ENCODE peak calls at places on chromosomes 1 and 21, in four cellular contexts. Z, F, A and G are unnamed samples.
A peak's percentile ranks its signal among the peaks of the same experiment; 100 is the strongest.

GRCh38 chr1:231653611-231654010 is 27.0 kb downstream of the DISC1 start:
- DNase-seq in Z (no peak), F (no peak), A (no peak), G (no peak)

GRCh38 chr1:228345201-228345930 is 61.3 kb downstream of the TRIM11 start:
- DNase-seq in Z (no peak), F (no peak), A (no peak), G (no peak)

GRCh38 chr1:48246727-48247126 is 24.2 kb downstream of the SLC5A9 start:
- DNase-seq in Z (peak; percentile 66), F (peak; percentile 61), A (no peak), G (no peak)

GRCh38 chr1:43308635-43309580 is 8.1 kb downstream of the TIE1 start:
- DNase-seq in Z (no peak), F (no peak), A (no peak), G (no peak)

GRCh38 chr1:16072616-16073484 is 601 bp downstream of the FAM131C start:
- DNase-seq in Z (no peak), F (no peak), A (no peak), G (no peak)

GRCh38 chr1:237181731-237182317 is 139.8 kb downstream of the RYR2 start:
- DNase-seq in Z (no peak), F (no peak), A (peak; percentile 35), G (no peak)

GRCh38 chr21:16079830-16080229 is 350.0 kb downstream of the USP25 start:
- DNase-seq in Z (no peak), F (peak; percentile 54), A (peak; percentile 66), G (no peak)

GRCh38 chr1:197557302-197557701 is 218.0 kb downstream of the DENND1B start:
- DNase-seq in Z (no peak), F (peak; percentile 4), A (peak; percentile 43), G (no peak)

GRCh38 chr1:178169649-178170048 is 75.7 kb downstream of the RASAL2 start:
- DNase-seq in Z (no peak), F (no peak), A (no peak), G (no peak)

GRCh38 chr1:206955476-206956312 is 9.4 kb upstream of the PIGR start:
- DNase-seq in Z (no peak), F (no peak), A (peak; percentile 12), G (no peak)

GRCh38 chr1:228224198-228225164 is 16.6 kb downstream of the OBSCN start:
- DNase-seq in Z (no peak), F (no peak), A (no peak), G (no peak)

GRCh38 chr1:164700683-164701082 is 141.7 kb downstream of the PBX1 start:
- DNase-seq in Z (no peak), F (no peak), A (no peak), G (no peak)

GRCh38 chr1:231185391-231185790 is 23.5 kb downstream of the TRIM67 start:
- DNase-seq in Z (no peak), F (no peak), A (no peak), G (no peak)

GRCh38 chr21:45033791-45034555 is 40.4 kb upstream of the ADARB1 start:
- DNase-seq in Z (no peak), F (no peak), A (peak; percentile 87), G (no peak)

GRCh38 chr1:164780863-164781262 is 221.9 kb downstream of the PBX1 start:
- DNase-seq in Z (no peak), F (peak; percentile 88), A (peak; percentile 86), G (no peak)

GRCh38 chr21:34967509-34968289 is 81.4 kb downstream of the RUNX1 start:
- DNase-seq in Z (no peak), F (peak; percentile 10), A (peak; percentile 23), G (no peak)

GRCh38 chr1:201715801-201716741 is 112.9 kb upstream of the IPO9 start:
- DNase-seq in Z (no peak), F (no peak), A (no peak), G (no peak)

GRCh38 chr1:195584870-195585624 is 1023.2 kb downstream of the KCNT2 start:
- DNase-seq in Z (no peak), F (peak; percentile 73), A (no peak), G (no peak)

GRCh38 chr21:43921979-43922945 is 57.2 kb downstream of the AGPAT3 start:
- DNase-seq in Z (no peak), F (no peak), A (no peak), G (no peak)

GRCh38 chr1:3074297-3074741 is 5.3 kb downstream of the PRDM16 start:
- DNase-seq in Z (no peak), F (no peak), A (no peak), G (no peak)